ENCODE peak calls at places on chromosomes 12 and 14, in seven cellular contexts. One of them, this sample, is unnamed.

GRCh38 chr12:109358154-109358869 is 10.6 kb downstream of the MYO1H start:
- DNase-seq in amygdala: no peak
- DNase-seq in Daoy: peak; percentile 28
- DNase-seq in islet precursor cell: no peak
- DNase-seq in activated CD4-positive, CD25-positive, alpha-beta regulatory T cell treated with anti-CD3 and anti-CD28 coated beads, Interleukin-2, amount 50 U/mL, for 16 hours: no peak
- DNase-seq in effector memory CD4-positive, alpha-beta T cell: no peak
- DNase-seq in HTR-8/SVneo: no peak
- DNase-seq in this sample: no peak

GRCh38 chr12:48800457-48800856 is 11.6 kb upstream of the ADCY6 start:
- DNase-seq in amygdala: no peak
- DNase-seq in Daoy: no peak
- DNase-seq in islet precursor cell: peak; percentile 54
- DNase-seq in activated CD4-positive, CD25-positive, alpha-beta regulatory T cell treated with anti-CD3 and anti-CD28 coated beads, Interleukin-2, amount 50 U/mL, for 16 hours: no peak
- DNase-seq in effector memory CD4-positive, alpha-beta T cell: no peak
- DNase-seq in HTR-8/SVneo: no peak
- DNase-seq in this sample: no peak

GRCh38 chr12:22121224-22121623 is 75.2 kb downstream of the CMAS start:
- DNase-seq in amygdala: no peak
- DNase-seq in Daoy: no peak
- DNase-seq in islet precursor cell: peak; percentile 58
- DNase-seq in activated CD4-positive, CD25-positive, alpha-beta regulatory T cell treated with anti-CD3 and anti-CD28 coated beads, Interleukin-2, amount 50 U/mL, for 16 hours: no peak
- DNase-seq in effector memory CD4-positive, alpha-beta T cell: peak; percentile 8
- DNase-seq in HTR-8/SVneo: no peak
- DNase-seq in this sample: peak; percentile 48

GRCh38 chr12:42810006-42810405 is 220.5 kb upstream of the PRICKLE1 start:
- DNase-seq in amygdala: no peak
- DNase-seq in Daoy: no peak
- DNase-seq in islet precursor cell: no peak
- DNase-seq in activated CD4-positive, CD25-positive, alpha-beta regulatory T cell treated with anti-CD3 and anti-CD28 coated beads, Interleukin-2, amount 50 U/mL, for 16 hours: no peak
- DNase-seq in effector memory CD4-positive, alpha-beta T cell: no peak
- DNase-seq in HTR-8/SVneo: no peak
- DNase-seq in this sample: no peak

GRCh38 chr12:99019798-99020197 is 374.7 kb downstream of the APAF1 start:
- DNase-seq in amygdala: no peak
- DNase-seq in Daoy: no peak
- DNase-seq in islet precursor cell: no peak
- DNase-seq in activated CD4-positive, CD25-positive, alpha-beta regulatory T cell treated with anti-CD3 and anti-CD28 coated beads, Interleukin-2, amount 50 U/mL, for 16 hours: no peak
- DNase-seq in effector memory CD4-positive, alpha-beta T cell: no peak
- DNase-seq in HTR-8/SVneo: no peak
- DNase-seq in this sample: no peak

GRCh38 chr12:41234672-41235071 is 46.6 kb downstream of the PDZRN4 start:
- DNase-seq in amygdala: no peak
- DNase-seq in Daoy: no peak
- DNase-seq in islet precursor cell: no peak
- DNase-seq in activated CD4-positive, CD25-positive, alpha-beta regulatory T cell treated with anti-CD3 and anti-CD28 coated beads, Interleukin-2, amount 50 U/mL, for 16 hours: no peak
- DNase-seq in effector memory CD4-positive, alpha-beta T cell: no peak
- DNase-seq in HTR-8/SVneo: no peak
- DNase-seq in this sample: no peak

GRCh38 chr14:72711936-72712335 is 182.0 kb downstream of the DPF3 start:
- DNase-seq in amygdala: no peak
- DNase-seq in Daoy: no peak
- DNase-seq in islet precursor cell: no peak
- DNase-seq in activated CD4-positive, CD25-positive, alpha-beta regulatory T cell treated with anti-CD3 and anti-CD28 coated beads, Interleukin-2, amount 50 U/mL, for 16 hours: no peak
- DNase-seq in effector memory CD4-positive, alpha-beta T cell: no peak
- DNase-seq in HTR-8/SVneo: no peak
- DNase-seq in this sample: no peak

GRCh38 chr12:109732321-109733305 is 19.0 kb downstream of the FAM222A start:
- DNase-seq in amygdala: no peak
- DNase-seq in Daoy: no peak
- DNase-seq in islet precursor cell: no peak
- DNase-seq in activated CD4-positive, CD25-positive, alpha-beta regulatory T cell treated with anti-CD3 and anti-CD28 coated beads, Interleukin-2, amount 50 U/mL, for 16 hours: no peak
- DNase-seq in effector memory CD4-positive, alpha-beta T cell: no peak
- DNase-seq in HTR-8/SVneo: no peak
- DNase-seq in this sample: no peak

GRCh38 chr12:92365333-92365732 is 219.7 kb upstream of the BTG1 start:
- DNase-seq in amygdala: no peak
- DNase-seq in Daoy: no peak
- DNase-seq in islet precursor cell: no peak
- DNase-seq in activated CD4-positive, CD25-positive, alpha-beta regulatory T cell treated with anti-CD3 and anti-CD28 coated beads, Interleukin-2, amount 50 U/mL, for 16 hours: no peak
- DNase-seq in effector memory CD4-positive, alpha-beta T cell: no peak
- DNase-seq in HTR-8/SVneo: no peak
- DNase-seq in this sample: no peak

This sample was measured in activated CD4-positive, alpha-beta T cell treated with anti-CD3 and anti-CD28 coated beads for 48 hours.